ENCODE peak calls at places on chromosome 5, in nine cellular contexts. W, J, X, F, T, M, H, Q and R are unnamed samples.

GRCh38 chr5:16763211-16763610 is 146.4 kb upstream of the RETREG1 start:
- DNase-seq in F (no peak), W (no peak), J (no peak), X (no peak), Q (no peak), M (no peak), T (no peak), H (peak), R (no peak)

GRCh38 chr5:103006921-103007320 is 113.0 kb downstream of the GIN1 start:
- DNase-seq in M (no peak), X (no peak), J (no peak), T (no peak), W (no peak), F (no peak), H (no peak), Q (no peak), R (no peak)

GRCh38 chr5:176779537-176779936 is 30.8 kb upstream of the UNC5A start:
- DNase-seq in F (no peak), Q (peak), J (no peak), X (no peak), T (no peak), W (no peak), H (no peak), M (no peak), R (no peak)

GRCh38 chr5:141695627-141696180 is 13.7 kb upstream of the ARAP3 start:
- DNase-seq in X (peak), F (no peak), H (peak), W (no peak), M (no peak), Q (no peak), T (no peak), J (no peak), R (no peak)

GRCh38 chr5:113614191-113614590 is 100.7 kb downstream of the YTHDC2 start:
- DNase-seq in M (no peak), T (no peak), H (peak), X (no peak), Q (no peak), W (no peak), J (no peak), F (no peak), R (no peak)

GRCh38 chr5:168364738-168365550 is 73.5 kb downstream of the WWC1 start:
- DNase-seq in T (no peak), J (no peak), H (peak), F (no peak), Q (no peak), X (no peak), W (peak), M (no peak), R (no peak)

GRCh38 chr5:158899792-158900191 is 199.9 kb downstream of the EBF1 start:
- DNase-seq in Q (peak), H (no peak), M (peak), W (no peak), J (no peak), T (peak), F (no peak), X (peak), R (no peak)

GRCh38 chr5:176648467-176649194 is 1.3 kb downstream of the TSPAN17 start:
- DNase-seq in X (no peak), F (no peak), J (no peak), M (no peak), Q (no peak), T (no peak), W (no peak), H (no peak), R (no peak)

GRCh38 chr5:1268666-1269065 is 26.2 kb downstream of the TERT start:
- DNase-seq in Q (no peak), W (no peak), X (no peak), F (no peak), H (no peak), M (no peak), J (no peak), T (no peak), R (no peak)

GRCh38 chr5:56090793-56091460 is 96.2 kb upstream of the IL6ST start:
- DNase-seq in Q (no peak), H (no peak), T (no peak), X (no peak), M (no peak), W (no peak), J (no peak), F (no peak), R (no peak)

GRCh38 chr5:138533973-138534941 is 8.8 kb downstream of the ETF1 start:
- DNase-seq in J (no peak), F (no peak), X (no peak), W (no peak), M (no peak), H (no peak), T (no peak), Q (no peak), R (no peak)

GRCh38 chr5:37723147-37723961 is 116.5 kb downstream of the GDNF start:
- DNase-seq in W (peak), J (no peak), F (peak), T (no peak), X (no peak), M (no peak), Q (no peak), H (peak), R (peak)

GRCh38 chr5:177453852-177454396 is 7.3 kb downstream of the PRR7 start:
- DNase-seq in W (no peak), H (no peak), X (peak), Q (no peak), T (no peak), J (no peak), F (no peak), M (no peak), R (peak)

GRCh38 chr5:67380431-67380830 is 183.8 kb upstream of the CD180 start:
- DNase-seq in Q (no peak), J (no peak), H (peak), X (no peak), M (no peak), W (no peak), T (no peak), F (no peak), R (no peak)

GRCh38 chr5:151257731-151258715 is 5.0 kb downstream of the GM2A start:
- DNase-seq in X (no peak), T (no peak), J (no peak), H (peak), M (no peak), F (no peak), W (no peak), Q (no peak), R (no peak)

GRCh38 chr5:133754575-133755169 is 142.3 kb upstream of the FSTL4 start:
- DNase-seq in H (peak), W (peak), X (no peak), F (peak), J (no peak), Q (no peak), T (no peak), M (peak), R (peak)

GRCh38 chr5:135208555-135209494 is 174.8 kb upstream of the PITX1 start:
- DNase-seq in F (no peak), X (no peak), T (no peak), W (no peak), Q (peak), J (no peak), H (peak), M (peak), R (no peak)

GRCh38 chr5:23208959-23209431 is 298.4 kb upstream of the PRDM9 start:
- DNase-seq in X (no peak), J (no peak), F (peak), Q (no peak), M (no peak), T (no peak), W (peak), H (peak), R (peak)

GRCh38 chr5:43309657-43310056 is 3.6 kb downstream of the HMGCS1 start:
- DNase-seq in Q (no peak), J (no peak), F (no peak), H (peak), W (no peak), T (no peak), X (no peak), M (no peak), R (no peak)

GRCh38 chr5:148932355-148932935 is 106.0 kb downstream of the ADRB2 start:
- DNase-seq in J (no peak), H (no peak), F (no peak), M (no peak), X (no peak), T (no peak), Q (no peak), W (no peak), R (no peak)

GRCh38 chr5:1177826-1178528 is 23.4 kb upstream of the SLC6A19 start:
- DNase-seq in M (no peak), J (no peak), H (no peak), F (no peak), T (no peak), X (peak), W (no peak), Q (no peak), R (no peak)

GRCh38 chr5:88452820-88453219 is 184.2 kb upstream of the TMEM161B start:
- DNase-seq in J (no peak), H (peak), Q (no peak), W (peak), F (no peak), X (no peak), M (no peak), T (no peak), R (no peak)

GRCh38 chr5:53368966-53369605 is 111.3 kb upstream of the FST start:
- DNase-seq in M (no peak), T (no peak), J (no peak), H (no peak), F (no peak), Q (no peak), X (no peak), W (no peak), R (no peak)

GRCh38 chr5:82820958-82821880 is 256.0 kb downstream of the TMEM167A start:
- DNase-seq in M (no peak), T (no peak), J (no peak), X (no peak), H (no peak), W (no peak), F (no peak), Q (no peak), R (no peak)

GRCh38 chr5:145925353-145925752 is 11.0 kb upstream of the SH3RF2 start:
- DNase-seq in X (no peak), J (no peak), H (peak), W (no peak), F (no peak), M (peak), Q (peak), T (no peak), R (no peak)

GRCh38 chr5:15249152-15249551 is 250.8 kb upstream of the FBXL7 start:
- DNase-seq in W (no peak), M (peak), X (no peak), F (no peak), T (no peak), H (peak), J (no peak), Q (no peak), R (no peak)

GRCh38 chr5:33233013-33233463 is 207.7 kb upstream of the TARS1 start:
- DNase-seq in J (no peak), M (no peak), H (no peak), F (no peak), W (no peak), T (no peak), X (no peak), Q (no peak), R (no peak)

GRCh38 chr5:158463971-158464370 is 605.0 kb upstream of the CLINT1 start:
- DNase-seq in F (no peak), T (peak), W (no peak), Q (no peak), X (peak), J (no peak), M (peak), H (peak), R (no peak)

GRCh38 chr5:36242534-36243144 is 914 bp upstream of the NADK2 start:
- DNase-seq in X (no peak), J (no peak), Q (no peak), H (no peak), T (peak), W (peak), F (no peak), M (no peak), R (peak)

GRCh38 chr5:59193616-59194319 is 610.9 kb downstream of the RAB3C start:
- DNase-seq in Q (peak), M (peak), J (no peak), F (no peak), T (no peak), X (peak), W (no peak), H (peak), R (no peak)

GRCh38 chr5:35898952-35899351 is 39.5 kb downstream of the CAPSL start:
- DNase-seq in F (no peak), Q (no peak), H (no peak), X (no peak), T (no peak), J (no peak), W (no peak), M (no peak), R (no peak)

GRCh38 chr5:153893809-153894208 is 144.9 kb downstream of the FAM114A2 start:
- DNase-seq in H (no peak), F (no peak), T (no peak), Q (no peak), J (no peak), X (no peak), W (no peak), M (no peak), R (no peak)

GRCh38 chr5:175809531-175810121 is 61.8 kb upstream of the CPLX2 start:
- DNase-seq in W (no peak), X (no peak), J (no peak), F (no peak), T (no peak), M (peak), H (no peak), Q (peak), R (no peak)

GRCh38 chr5:14109771-14110170 is 33.4 kb upstream of the TRIO start:
- DNase-seq in H (no peak), W (no peak), T (no peak), X (no peak), M (no peak), J (no peak), Q (no peak), F (no peak), R (no peak)

GRCh38 chr5:77230727-77231469 is 20.4 kb downstream of the PDE8B start:
- DNase-seq in X (no peak), M (no peak), Q (no peak), F (no peak), H (peak), W (peak), T (no peak), J (no peak), R (peak)